ENCODE peak calls at places on chromosomes 16 and 17, in four cellular contexts. O is IMR-90, E is K562, N is GM12878. V is an unnamed sample.

GRCh38 chr16:57527027-57527426 is 9.3 kb downstream of the CCDC102A start:
- DNase-seq in O (no peak), E (no peak), N (no peak), V (peak)

GRCh38 chr16:27169511-27170071 is 33.7 kb upstream of the KDM8 start:
- DNase-seq in O (peak), E (no peak), N (peak), V (peak)

GRCh38 chr16:19502395-19503131 is 19.3 kb downstream of the GDE1 start:
- DNase-seq in O (peak), E (peak), N (no peak), V (peak)

GRCh38 chr17:61814485-61814884 is 48.8 kb downstream of the BRIP1 start:
- DNase-seq in O (no peak), E (no peak), N (no peak), V (no peak)

GRCh38 chr16:14369734-14370598 is 260.1 kb downstream of the PARN start:
- DNase-seq in O (no peak), E (no peak), N (no peak), V (no peak)

GRCh38 chr17:48588519-48588918 is 1.5 kb downstream of the HOXB3 start:
- DNase-seq in O (peak), E (no peak), N (no peak), V (no peak)

GRCh38 chr16:79598341-79599181 is 2.0 kb downstream of the MAF start:
- DNase-seq in O (no peak), E (no peak), N (no peak), V (no peak)

GRCh38 chr17:70040336-70040735 is 34.7 kb upstream of the KCNJ16 start:
- DNase-seq in O (peak), E (no peak), N (no peak), V (no peak)

GRCh38 chr17:41784207-41784744 is 2.2 kb downstream of the JUP start:
- DNase-seq in O (peak), E (peak), N (no peak), V (no peak)

GRCh38 chr17:57554826-57555635 is 190.1 kb downstream of the CCDC182 start:
- DNase-seq in O (no peak), E (no peak), N (no peak), V (no peak)

GRCh38 chr17:80649200-80649644 is 104.6 kb downstream of the RPTOR start:
- DNase-seq in O (no peak), E (no peak), N (no peak), V (no peak)

GRCh38 chr16:4682616-4683254 is 10.6 kb upstream of the NUDT16L1 start:
- DNase-seq in O (peak), E (peak), N (no peak), V (peak)

GRCh38 chr16:10959161-10959560 is 14.8 kb downstream of the CLEC16A start:
- DNase-seq in O (peak), E (no peak), N (no peak), V (no peak)

GRCh38 chr16:89052191-89052787 is 41.4 kb upstream of the ACSF3 start:
- DNase-seq in O (no peak), E (no peak), N (no peak), V (no peak)

GRCh38 chr17:75260679-75261335 is 599 bp downstream of the GGA3 start:
- DNase-seq in O (peak), E (no peak), N (no peak), V (no peak)

GRCh38 chr17:1638171-1638583 is 7.4 kb downstream of the SCARF1 start:
- DNase-seq in O (no peak), E (no peak), N (no peak), V (no peak)

GRCh38 chr17:27417596-27418365 is 38.5 kb upstream of the KSR1 start:
- DNase-seq in O (no peak), E (no peak), N (no peak), V (no peak)

GRCh38 chr17:78412403-78412802 is 34.0 kb downstream of the PGS1 start:
- DNase-seq in O (peak), E (peak), N (no peak), V (no peak)

GRCh38 chr16:65698943-65699342 is 577.1 kb upstream of the CDH11 start:
- DNase-seq in O (no peak), E (no peak), N (no peak), V (no peak)

GRCh38 chr16:16019488-16019887 is 70.1 kb downstream of the ABCC1 start:
- DNase-seq in O (peak), E (no peak), N (no peak), V (no peak)

GRCh38 chr17:6577686-6578263 is 21.4 kb upstream of the PITPNM3 start:
- DNase-seq in O (no peak), E (no peak), N (no peak), V (no peak)

GRCh38 chr16:80591071-80591935 is 50.5 kb downstream of the DYNLRB2 start:
- DNase-seq in O (no peak), E (no peak), N (no peak), V (no peak)

GRCh38 chr17:57528084-57528451 is 217.0 kb downstream of the CCDC182 start:
- DNase-seq in O (no peak), E (no peak), N (no peak), V (no peak)

GRCh38 chr17:62064791-62065563 is at the start of gene MED13:
- DNase-seq in O (peak), E (peak), N (no peak), V (peak)

GRCh38 chr16:17330019-17330570 is 140.7 kb downstream of the XYLT1 start:
- DNase-seq in O (no peak), E (no peak), N (no peak), V (no peak)

GRCh38 chr17:1714488-1714979 is 4.4 kb upstream of the TLCD2 start:
- DNase-seq in O (peak), E (peak), N (no peak), V (peak)

GRCh38 chr16:7597677-7598076 is 265.0 kb downstream of the RBFOX1 start:
- DNase-seq in O (no peak), E (no peak), N (no peak), V (no peak)

GRCh38 chr16:50699345-50700159 is 6.1 kb downstream of the NOD2 start:
- DNase-seq in O (peak), E (no peak), N (no peak), V (peak)

GRCh38 chr17:6374761-6375312 is 60.1 kb downstream of the AIPL1 start:
- DNase-seq in O (peak), E (peak), N (no peak), V (no peak)

GRCh38 chr16:29738514-29738913 is 7.3 kb downstream of the C16orf54 start:
- DNase-seq in O (no peak), E (no peak), N (peak), V (no peak)

DNA sequence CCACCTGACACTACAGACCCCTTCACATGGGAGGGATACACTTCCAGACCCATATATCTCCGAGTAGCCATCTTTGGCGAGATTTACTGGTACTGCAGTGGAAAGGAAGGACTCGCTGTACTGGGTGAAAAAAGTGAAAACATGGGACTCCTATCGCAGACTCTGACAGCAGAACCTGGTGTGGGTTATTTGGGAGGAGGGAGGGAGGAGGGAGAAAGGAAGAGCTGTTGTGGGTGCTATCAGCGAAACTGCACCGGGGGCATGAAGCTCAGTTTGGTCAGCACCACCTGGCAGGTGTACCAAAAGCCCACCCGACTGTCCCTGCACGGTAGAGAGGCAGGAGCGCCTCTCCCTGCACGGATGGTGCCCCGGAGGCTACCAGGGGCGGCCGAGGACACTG is 5.0 kb downstream of the HBQ1 start:
- DNase-seq in O (no peak), E (no peak), N (no peak), V (no peak)
- TF ChIP-seq BHLHE40 in O (no peak), E (no peak), N (no peak), V (no peak)

DNA sequence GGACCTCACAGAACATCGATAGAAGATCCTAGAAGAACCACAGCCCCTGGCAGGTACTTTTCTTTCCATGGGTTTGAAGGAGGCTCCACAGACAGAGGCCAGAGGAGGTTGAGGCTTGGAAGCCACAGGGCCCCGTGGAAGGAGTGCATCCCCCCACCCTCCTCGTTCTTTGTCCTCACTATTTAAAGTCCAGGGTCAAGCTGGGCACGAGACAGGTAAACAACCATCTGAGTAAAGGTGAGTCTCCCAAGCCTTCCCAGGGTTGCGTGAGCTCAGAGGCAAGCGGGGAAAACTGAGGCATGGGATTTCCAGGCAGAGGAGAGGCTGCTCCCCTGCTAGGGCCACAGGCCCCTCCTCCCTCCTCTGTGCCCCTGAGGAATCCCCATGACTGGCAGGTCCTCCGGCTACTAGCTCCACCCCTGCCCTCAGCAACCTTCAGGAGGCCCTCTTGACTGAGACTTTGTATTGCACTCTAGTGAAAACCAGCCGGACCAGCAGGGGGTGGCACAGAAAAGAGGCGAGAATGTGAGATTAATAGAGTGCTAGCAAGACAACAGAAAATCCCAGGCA is 927 bp upstream of the SULT1A2 start:
- DNase-seq in O (no peak), E (peak), N (no peak), V (peak)
- TF ChIP-seq MXI1 in O (no peak), E (no peak), N (no peak), V (peak)

GRCh38 chr17:82879241-82879640 is 39.4 kb upstream of the ZNF750 start:
- DNase-seq in O (no peak), E (no peak), N (no peak), V (no peak)

GRCh38 chr17:82878545-82878944 is 38.7 kb upstream of the ZNF750 start:
- DNase-seq in O (no peak), E (no peak), N (no peak), V (no peak)

GRCh38 chr17:82875418-82875856 is 35.6 kb upstream of the ZNF750 start:
- DNase-seq in O (no peak), E (no peak), N (no peak), V (peak)

GRCh38 chr17:82876149-82876548 is 36.3 kb upstream of the ZNF750 start:
- DNase-seq in O (peak), E (peak), N (no peak), V (peak)

DNA sequence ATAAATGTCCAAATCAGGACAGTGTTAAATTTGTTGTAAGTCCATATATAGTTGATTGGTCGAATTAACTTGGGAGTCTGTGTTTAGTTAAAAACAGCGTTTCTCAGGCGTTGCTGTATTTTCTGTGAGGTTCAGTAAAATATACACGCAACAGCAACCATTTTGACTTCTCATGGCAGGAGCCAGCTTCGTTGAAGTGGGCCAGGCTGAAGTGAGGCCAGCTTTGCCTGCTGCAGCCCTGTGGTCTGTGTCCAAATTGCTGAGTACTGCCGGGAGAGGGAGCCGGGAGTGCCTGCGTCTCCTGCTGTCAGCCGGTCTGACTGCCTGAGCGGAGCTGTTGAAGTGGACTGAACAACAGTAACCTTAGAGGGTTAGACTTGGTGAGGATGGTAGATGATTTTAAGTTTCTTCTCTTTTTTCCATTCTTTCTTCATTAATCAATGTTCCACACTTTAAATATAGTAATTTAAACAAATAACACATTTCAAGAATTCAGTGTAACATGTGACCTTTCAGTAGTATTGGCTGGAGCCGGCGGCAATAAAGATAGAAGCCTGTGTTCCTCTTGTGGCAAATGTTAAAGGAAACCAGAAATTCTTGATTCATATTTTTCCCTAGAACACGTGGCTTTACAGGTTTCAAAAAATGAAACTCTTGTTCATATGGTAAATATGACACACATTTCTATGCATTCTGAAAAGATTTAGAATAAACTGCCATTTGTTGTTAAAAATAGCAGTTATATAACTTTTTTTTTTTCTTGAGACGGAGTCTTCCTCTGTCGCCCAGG is 37.0 kb upstream of the ZNF750 start:
- DNase-seq in O (peak), E (peak), N (no peak), V (peak)
- TF ChIP-seq BHLHE40 in O (no peak), E (peak), N (no peak), V (no peak)

GRCh38 chr17:68491864-68492263 is 20.4 kb upstream of the PRKAR1A start:
- DNase-seq in O (no peak), E (peak), N (no peak), V (no peak)

GRCh38 chr17:68489919-68490318 is 22.3 kb upstream of the PRKAR1A start:
- DNase-seq in O (no peak), E (no peak), N (no peak), V (no peak)

GRCh38 chr17:68495081-68495480 is 17.1 kb upstream of the PRKAR1A start:
- DNase-seq in O (no peak), E (no peak), N (no peak), V (no peak)

GRCh38 chr17:68491381-68491849 is 20.8 kb upstream of the PRKAR1A start:
- DNase-seq in O (no peak), E (peak), N (no peak), V (no peak)
- TF ChIP-seq MXI1 in O (no peak), E (no peak), N (no peak), V (no peak)

DNA sequence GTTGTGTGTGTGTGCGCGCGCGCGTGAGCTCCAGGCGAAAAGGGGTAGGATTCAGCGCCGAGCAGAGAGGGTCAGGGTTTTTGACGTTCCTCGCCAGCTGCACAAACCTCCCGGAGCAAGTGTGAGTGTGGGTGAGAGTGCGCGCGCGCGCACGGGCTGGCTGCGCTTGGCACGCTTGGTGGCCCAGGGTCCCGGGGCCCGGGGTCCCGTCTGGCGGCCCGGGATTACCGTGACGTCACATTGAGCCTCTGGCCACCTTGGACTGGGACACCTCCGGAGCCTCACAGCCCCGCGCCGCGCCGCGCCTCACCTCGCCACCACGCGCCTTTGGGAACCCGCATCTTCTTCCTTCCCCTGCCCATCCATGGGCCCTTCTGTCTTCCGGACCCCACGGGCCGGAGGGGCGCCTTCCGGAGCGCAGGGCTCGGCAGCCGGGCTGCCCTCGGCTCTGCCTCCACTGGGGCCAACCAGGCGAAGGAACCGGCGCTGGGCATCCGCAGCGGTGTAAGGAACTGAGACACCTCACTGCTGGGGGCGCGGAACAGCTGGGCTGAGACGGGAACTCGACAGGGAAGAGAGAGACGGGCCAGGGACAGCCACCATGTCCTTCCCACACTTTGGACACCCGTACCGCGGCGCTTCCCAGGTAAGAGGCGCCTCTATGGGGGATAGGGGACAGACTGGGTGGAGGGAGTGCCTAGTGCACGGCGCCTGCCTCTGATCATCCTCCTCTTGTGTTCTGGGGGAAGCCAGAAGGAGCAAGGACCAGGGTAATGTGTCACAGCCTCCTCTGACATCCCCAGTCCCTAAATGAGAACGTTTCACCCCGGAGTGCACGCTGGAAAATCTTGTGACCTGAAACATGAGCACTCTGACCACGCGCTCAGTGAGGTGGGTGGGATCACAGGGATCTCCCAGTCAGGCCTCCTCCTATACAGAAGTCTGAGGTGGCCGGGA is 766 bp downstream of the IRX6 start:
- DNase-seq in O (no peak), E (no peak), N (no peak), V (no peak)
- TF ChIP-seq BHLHE40 in O (no peak), E (no peak), N (no peak), V (no peak)